ENCODE peak calls at places on chromosomes 4 and X, in six cellular contexts. One of them, this sample, is unnamed.

GRCh38 chrX:79413009-79413408 is 45.9 kb upstream of the ITM2A start:
- DNase-seq in CD8-positive, alpha-beta memory T cell: peak; percentile 27
- DNase-seq in upper lobe of right lung: no peak
- DNase-seq in H7: peak; percentile 4
- DNase-seq in GM06990: no peak
- DNase-seq in colonic mucosa: no peak
- DNase-seq in this sample: no peak

GRCh38 chr4:889516-889915 is 42.6 kb downstream of the GAK start:
- DNase-seq in GM06990: no peak
- DNase-seq in CD8-positive, alpha-beta memory T cell: no peak
- DNase-seq in upper lobe of right lung: no peak
- DNase-seq in colonic mucosa: no peak
- DNase-seq in H7: no peak
- DNase-seq in this sample: no peak

GRCh38 chrX:37701588-37701987 is 16.0 kb downstream of the XK start:
- DNase-seq in GM06990: no peak
- DNase-seq in upper lobe of right lung: no peak
- DNase-seq in CD8-positive, alpha-beta memory T cell: no peak
- DNase-seq in H7: peak; percentile 15
- DNase-seq in colonic mucosa: no peak
- DNase-seq in this sample: no peak

GRCh38 chr4:185384877-185385465 is 10.8 kb downstream of the LRP2BP start:
- DNase-seq in GM06990: no peak
- DNase-seq in CD8-positive, alpha-beta memory T cell: no peak
- DNase-seq in upper lobe of right lung: no peak
- DNase-seq in colonic mucosa: peak; percentile 32
- DNase-seq in H7: peak; percentile 27
- DNase-seq in this sample: no peak

GRCh38 chr4:99462875-99463464 is 27.8 kb upstream of the ADH7 start:
- DNase-seq in CD8-positive, alpha-beta memory T cell: peak; percentile 29
- DNase-seq in H7: peak; percentile 38
- DNase-seq in GM06990: peak; percentile 2
- DNase-seq in colonic mucosa: peak; percentile 62
- DNase-seq in upper lobe of right lung: no peak
- DNase-seq in this sample: no peak

GRCh38 chr4:79034544-79034943 is 95.3 kb upstream of the PAQR3 start:
- DNase-seq in upper lobe of right lung: no peak
- DNase-seq in CD8-positive, alpha-beta memory T cell: no peak
- DNase-seq in H7: no peak
- DNase-seq in GM06990: no peak
- DNase-seq in colonic mucosa: no peak
- DNase-seq in this sample: no peak

GRCh38 chrX:20116575-20117240 is at the start of gene MAP7D2:
- DNase-seq in GM06990: no peak
- DNase-seq in colonic mucosa: peak; percentile 24
- DNase-seq in CD8-positive, alpha-beta memory T cell: no peak
- DNase-seq in upper lobe of right lung: no peak
- DNase-seq in H7: peak; percentile 74
- DNase-seq in this sample: no peak

GRCh38 chrX:154712781-154713391 is 38.0 kb downstream of the GAB3 start:
- DNase-seq in H7: no peak
- DNase-seq in CD8-positive, alpha-beta memory T cell: no peak
- DNase-seq in GM06990: peak; percentile 57
- DNase-seq in upper lobe of right lung: no peak
- DNase-seq in colonic mucosa: no peak
- DNase-seq in this sample: no peak

GRCh38 chrX:18537068-18537467 is 111.7 kb downstream of the CDKL5 start:
- DNase-seq in colonic mucosa: no peak
- DNase-seq in H7: no peak
- DNase-seq in GM06990: peak; percentile 20
- DNase-seq in upper lobe of right lung: no peak
- DNase-seq in CD8-positive, alpha-beta memory T cell: no peak
- DNase-seq in this sample: no peak

GRCh38 chr4:165873298-165874071 is 448 bp downstream of the TLL1 start:
- DNase-seq in colonic mucosa: peak; percentile 18
- DNase-seq in GM06990: peak; percentile 28
- DNase-seq in upper lobe of right lung: peak; percentile 72
- DNase-seq in CD8-positive, alpha-beta memory T cell: no peak
- DNase-seq in H7: peak; percentile 77
- DNase-seq in this sample: no peak

GRCh38 chr4:85409251-85409650 is 65.7 kb upstream of the ARHGAP24 start:
- DNase-seq in upper lobe of right lung: no peak
- DNase-seq in colonic mucosa: no peak
- DNase-seq in H7: no peak
- DNase-seq in GM06990: no peak
- DNase-seq in CD8-positive, alpha-beta memory T cell: no peak
- DNase-seq in this sample: peak; percentile 30

GRCh38 chr4:33924801-33925200 is 2319.5 kb downstream of the ARAP2 start:
- DNase-seq in upper lobe of right lung: no peak
- DNase-seq in CD8-positive, alpha-beta memory T cell: no peak
- DNase-seq in colonic mucosa: no peak
- DNase-seq in GM06990: no peak
- DNase-seq in H7: no peak
- DNase-seq in this sample: no peak

GRCh38 chr4:54015421-54016065 is 48.9 kb downstream of the CHIC2 start:
- DNase-seq in upper lobe of right lung: no peak
- DNase-seq in CD8-positive, alpha-beta memory T cell: no peak
- DNase-seq in colonic mucosa: no peak
- DNase-seq in GM06990: no peak
- DNase-seq in H7: peak; percentile 13
- DNase-seq in this sample: no peak

GRCh38 chr4:156983366-156983765 is 11.8 kb upstream of the PDGFC start:
- DNase-seq in CD8-positive, alpha-beta memory T cell: no peak
- DNase-seq in upper lobe of right lung: no peak
- DNase-seq in colonic mucosa: no peak
- DNase-seq in GM06990: no peak
- DNase-seq in H7: no peak
- DNase-seq in this sample: no peak

GRCh38 chr4:60744767-60745166 is 455.4 kb upstream of the ADGRL3 start:
- DNase-seq in upper lobe of right lung: no peak
- DNase-seq in CD8-positive, alpha-beta memory T cell: no peak
- DNase-seq in H7: peak; percentile 5
- DNase-seq in GM06990: no peak
- DNase-seq in colonic mucosa: no peak
- DNase-seq in this sample: no peak

GRCh38 chr4:26150948-26151347 is 169.9 kb upstream of the RBPJ start:
- DNase-seq in H7: no peak
- DNase-seq in colonic mucosa: no peak
- DNase-seq in CD8-positive, alpha-beta memory T cell: no peak
- DNase-seq in upper lobe of right lung: no peak
- DNase-seq in GM06990: no peak
- DNase-seq in this sample: no peak

GRCh38 chrX:135931644-135932487 is 38.4 kb downstream of the SAGE1 start:
- DNase-seq in upper lobe of right lung: no peak
- DNase-seq in H7: peak; percentile 41
- DNase-seq in GM06990: no peak
- DNase-seq in colonic mucosa: peak; percentile 50
- DNase-seq in CD8-positive, alpha-beta memory T cell: peak; percentile 21
- DNase-seq in this sample: no peak

GRCh38 chrX:138897621-138898492 is 186.3 kb upstream of the FGF13 start:
- DNase-seq in upper lobe of right lung: no peak
- DNase-seq in CD8-positive, alpha-beta memory T cell: no peak
- DNase-seq in colonic mucosa: no peak
- DNase-seq in H7: no peak
- DNase-seq in GM06990: no peak
- DNase-seq in this sample: no peak

GRCh38 chr4:184099541-184099966 is 118.1 kb downstream of the ENPP6 start:
- DNase-seq in CD8-positive, alpha-beta memory T cell: no peak
- DNase-seq in upper lobe of right lung: no peak
- DNase-seq in colonic mucosa: no peak
- DNase-seq in H7: no peak
- DNase-seq in GM06990: no peak
- DNase-seq in this sample: no peak

GRCh38 chr4:61783050-61783449 is 582.9 kb downstream of the ADGRL3 start:
- DNase-seq in colonic mucosa: no peak
- DNase-seq in CD8-positive, alpha-beta memory T cell: no peak
- DNase-seq in GM06990: no peak
- DNase-seq in H7: no peak
- DNase-seq in upper lobe of right lung: no peak
- DNase-seq in this sample: no peak

GRCh38 chr4:10098770-10099139 is 17.8 kb downstream of the WDR1 start:
- DNase-seq in H7: no peak
- DNase-seq in upper lobe of right lung: no peak
- DNase-seq in GM06990: no peak
- DNase-seq in colonic mucosa: no peak
- DNase-seq in CD8-positive, alpha-beta memory T cell: no peak
- DNase-seq in this sample: no peak

GRCh38 chr4:17778431-17778830 is 3.0 kb downstream of the FAM184B start:
- DNase-seq in GM06990: no peak
- DNase-seq in colonic mucosa: no peak
- DNase-seq in CD8-positive, alpha-beta memory T cell: no peak
- DNase-seq in H7: no peak
- DNase-seq in upper lobe of right lung: no peak
- DNase-seq in this sample: no peak

GRCh38 chr4:164293776-164294175 is 460.2 kb upstream of the SMIM31 start:
- DNase-seq in CD8-positive, alpha-beta memory T cell: no peak
- DNase-seq in colonic mucosa: no peak
- DNase-seq in upper lobe of right lung: no peak
- DNase-seq in H7: no peak
- DNase-seq in GM06990: no peak
- DNase-seq in this sample: no peak

GRCh38 chrX:74923942-74924448 is 1.3 kb downstream of the NEXMIF start:
- DNase-seq in CD8-positive, alpha-beta memory T cell: peak; percentile 13
- DNase-seq in GM06990: peak; percentile 84
- DNase-seq in upper lobe of right lung: peak; percentile 62
- DNase-seq in H7: no peak
- DNase-seq in colonic mucosa: peak; percentile 19
- DNase-seq in this sample: no peak

GRCh38 chrX:37753384-37753783 is 26.5 kb upstream of the CYBB start:
- DNase-seq in colonic mucosa: no peak
- DNase-seq in H7: no peak
- DNase-seq in CD8-positive, alpha-beta memory T cell: no peak
- DNase-seq in upper lobe of right lung: no peak
- DNase-seq in GM06990: no peak
- DNase-seq in this sample: no peak

GRCh38 chrX:149572743-149573142 is 14.5 kb downstream of the MAGEA9B start:
- DNase-seq in upper lobe of right lung: no peak
- DNase-seq in H7: no peak
- DNase-seq in GM06990: no peak
- DNase-seq in CD8-positive, alpha-beta memory T cell: no peak
- DNase-seq in colonic mucosa: no peak
- DNase-seq in this sample: no peak

DNA sequence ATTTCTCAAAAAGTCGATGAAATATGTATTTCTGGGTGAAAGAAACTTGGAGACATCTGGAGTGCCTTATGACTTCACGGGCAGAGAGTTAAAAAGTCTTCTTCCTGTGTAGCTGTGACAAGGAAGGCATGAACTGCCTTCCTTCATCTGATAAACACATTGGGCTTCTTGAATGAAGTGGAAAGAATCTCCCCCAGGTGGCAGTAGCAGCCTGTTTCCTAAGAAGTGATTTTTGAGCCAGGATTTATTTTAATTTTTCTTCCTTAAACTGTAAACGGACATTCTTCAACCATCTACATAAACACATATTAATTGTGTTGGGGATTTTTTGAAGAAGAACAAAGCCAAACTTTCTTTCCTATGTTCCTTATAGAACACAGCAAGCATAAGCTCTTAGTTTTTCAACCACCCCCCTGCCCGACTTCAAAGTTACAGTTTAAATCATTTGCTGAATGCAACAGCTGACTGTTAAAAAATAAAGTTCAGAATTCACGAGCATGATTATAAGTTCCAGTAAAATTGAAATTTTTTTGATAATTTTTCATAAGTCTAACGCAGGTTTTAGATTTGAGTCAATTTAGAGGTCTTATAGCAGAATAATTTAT is 980 bp upstream of the GIMD1 start:
- DNase-seq in H7: peak; percentile 5
- DNase-seq in upper lobe of right lung: no peak
- DNase-seq in colonic mucosa: peak; percentile 22
- DNase-seq in GM06990: no peak
- DNase-seq in CD8-positive, alpha-beta memory T cell: peak; percentile 1
- DNase-seq in this sample: peak; percentile 51
- H3K4me3 ChIP-seq in H7: no peak overlapping the region
- H3K4me3 ChIP-seq in upper lobe of right lung: no peak overlapping the region
- H3K4me3 ChIP-seq in colonic mucosa: no peak overlapping the region
- H3K4me3 ChIP-seq in GM06990: no peak overlapping the region
- H3K4me3 ChIP-seq in CD8-positive, alpha-beta memory T cell: no peak overlapping the region
- H3K4me3 ChIP-seq in this sample: no peak overlapping the region

DNA sequence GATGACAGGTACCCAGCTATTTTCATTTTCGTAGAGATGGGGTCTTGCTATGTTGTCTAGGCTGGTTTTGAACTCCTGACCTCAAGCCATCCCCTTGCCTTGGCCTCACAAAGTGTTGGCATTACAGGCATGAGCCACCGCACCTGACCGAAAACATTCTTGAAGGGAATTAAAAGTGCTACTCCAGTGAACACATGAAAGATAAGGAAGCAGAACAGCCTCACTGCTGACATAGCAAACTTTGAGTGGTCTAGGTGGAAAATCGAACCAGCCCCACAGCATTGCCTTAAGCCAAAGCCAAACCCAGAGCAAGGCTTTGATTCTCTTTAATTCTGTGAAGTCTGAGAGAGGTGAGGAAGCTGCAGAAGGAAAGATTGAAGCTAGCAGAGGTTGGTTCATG is 65.1 kb downstream of the KDM6A start:
- DNase-seq in upper lobe of right lung: no peak
- DNase-seq in CD8-positive, alpha-beta memory T cell: no peak
- DNase-seq in colonic mucosa: no peak
- DNase-seq in GM06990: no peak
- DNase-seq in H7: no peak
- DNase-seq in this sample: no peak
- H3K4me3 ChIP-seq in upper lobe of right lung: no peak overlapping the region
- H3K4me3 ChIP-seq in CD8-positive, alpha-beta memory T cell: no peak overlapping the region
- H3K4me3 ChIP-seq in colonic mucosa: no peak overlapping the region
- H3K4me3 ChIP-seq in GM06990: no peak overlapping the region
- H3K4me3 ChIP-seq in H7: no peak overlapping the region
- H3K4me3 ChIP-seq in this sample: no peak overlapping the region

GRCh38 chrX:119757979-119758681 is at the start of gene SOWAHD:
- DNase-seq in H7: peak; percentile 85
- DNase-seq in GM06990: peak; percentile 56
- DNase-seq in colonic mucosa: peak; percentile 78
- DNase-seq in CD8-positive, alpha-beta memory T cell: peak; percentile 31
- DNase-seq in upper lobe of right lung: peak; percentile 74
- DNase-seq in this sample: no peak

GRCh38 chrX:119755981-119756533 is 2.3 kb upstream of the SOWAHD start:
- DNase-seq in colonic mucosa: no peak
- DNase-seq in CD8-positive, alpha-beta memory T cell: peak; percentile 73
- DNase-seq in H7: no peak
- DNase-seq in GM06990: peak; percentile 71
- DNase-seq in upper lobe of right lung: no peak
- DNase-seq in this sample: no peak

GRCh38 chrX:119758682-119759332 is 419 bp downstream of the SOWAHD start:
- DNase-seq in GM06990: peak; percentile 54
- DNase-seq in H7: peak; percentile 75
- DNase-seq in colonic mucosa: no peak
- DNase-seq in CD8-positive, alpha-beta memory T cell: peak; percentile 38
- DNase-seq in upper lobe of right lung: no peak
- DNase-seq in this sample: no peak

GRCh38 chrX:119756926-119757635 is 1.3 kb upstream of the SOWAHD start:
- DNase-seq in GM06990: no peak
- DNase-seq in CD8-positive, alpha-beta memory T cell: peak; percentile 14
- DNase-seq in colonic mucosa: no peak
- DNase-seq in upper lobe of right lung: no peak
- DNase-seq in H7: no peak
- DNase-seq in this sample: no peak

GRCh38 chrX:119757646-119757978 is 776 bp upstream of the SOWAHD start:
- DNase-seq in upper lobe of right lung: no peak
- DNase-seq in CD8-positive, alpha-beta memory T cell: no peak
- DNase-seq in colonic mucosa: no peak
- DNase-seq in H7: no peak
- DNase-seq in GM06990: no peak
- DNase-seq in this sample: no peak
- H3K4me3 ChIP-seq in upper lobe of right lung: peak overlapping the region; percentile 53
- H3K4me3 ChIP-seq in CD8-positive, alpha-beta memory T cell: no peak overlapping the region
- H3K4me3 ChIP-seq in colonic mucosa: peak overlapping the region; percentile 52
- H3K4me3 ChIP-seq in H7: peak overlapping the region; percentile 54
- H3K4me3 ChIP-seq in GM06990: peak overlapping the region; percentile 64
- H3K4me3 ChIP-seq in this sample: no peak overlapping the region

GRCh38 chr4:108172780-108173598 is 4.3 kb upstream of the LEF1 start:
- DNase-seq in CD8-positive, alpha-beta memory T cell: peak; percentile 82
- DNase-seq in H7: peak; percentile 84
- DNase-seq in colonic mucosa: peak; percentile 40
- DNase-seq in upper lobe of right lung: peak; percentile 73
- DNase-seq in GM06990: peak; percentile 53
- DNase-seq in this sample: no peak
- H3K4me3 ChIP-seq in CD8-positive, alpha-beta memory T cell: peak overlapping the region; percentile 71
- H3K4me3 ChIP-seq in H7: peak overlapping the region; percentile 49
- H3K4me3 ChIP-seq in colonic mucosa: peak overlapping the region; percentile 49
- H3K4me3 ChIP-seq in upper lobe of right lung: peak overlapping the region; percentile 68
- H3K4me3 ChIP-seq in GM06990: peak overlapping the region; percentile 47
- H3K4me3 ChIP-seq in this sample: peak overlapping the region; percentile 52

This sample was measured in skeletal muscle cell.